ENCODE peak calls at places on chromosomes 4 and X, in four cellular contexts. J, H, N and O are unnamed samples.

GRCh38 chrX:108735680-108736508 is 469 bp downstream of the IRS4 start:
- DNase-seq in J (no peak), H (no peak), N (no peak), O (peak)

GRCh38 chr4:99715286-99715685 is 57.7 kb upstream of the C4orf54 start:
- DNase-seq in J (no peak), H (no peak), N (no peak), O (no peak)

GRCh38 chr4:144531841-144532240 is 114.1 kb upstream of the HHIP start:
- DNase-seq in J (no peak), H (no peak), N (no peak), O (no peak)

GRCh38 chr4:114386637-114387233 is 211.9 kb upstream of the UGT8 start:
- DNase-seq in J (no peak), H (no peak), N (no peak), O (no peak)

GRCh38 chr4:73803213-73803612 is 33.3 kb upstream of the CXCL6 start:
- DNase-seq in J (no peak), H (no peak), N (no peak), O (no peak)

GRCh38 chr4:71540749-71541269 is 202.0 kb downstream of the SLC4A4 start:
- DNase-seq in J (no peak), H (no peak), N (no peak), O (no peak)

GRCh38 chr4:44237643-44238042 is 211.0 kb downstream of the KCTD8 start:
- DNase-seq in J (no peak), H (no peak), N (no peak), O (no peak)

GRCh38 chr4:186936496-186937375 is 213.1 kb upstream of the FAT1 start:
- DNase-seq in J (no peak), H (no peak), N (no peak), O (no peak)

GRCh38 chr4:55074386-55074785 is 51.0 kb downstream of the KDR start:
- DNase-seq in J (no peak), H (no peak), N (no peak), O (no peak)

GRCh38 chr4:108527729-108528128 is 92.6 kb upstream of the RPL34 start:
- DNase-seq in J (no peak), H (peak), N (no peak), O (no peak)

GRCh38 chrX:48938721-48939416 is 18.5 kb downstream of the OTUD5 start:
- DNase-seq in J (no peak), H (peak), N (no peak), O (no peak)

GRCh38 chr4:145528601-145529000 is 46.9 kb downstream of the SMAD1 start:
- DNase-seq in J (no peak), H (no peak), N (no peak), O (no peak)

GRCh38 chr4:129062580-129062979 is 30.8 kb downstream of the SCLT1 start:
- DNase-seq in J (no peak), H (no peak), N (no peak), O (no peak)

GRCh38 chr4:185778307-185778706 is 33.7 kb downstream of the SORBS2 start:
- DNase-seq in J (no peak), H (no peak), N (no peak), O (no peak)

GRCh38 chrX:1463581-1464281 is 11.0 kb upstream of the ASMTL start:
- DNase-seq in J (peak), H (no peak), N (peak), O (no peak)

GRCh38 chr4:111979921-111980320 is 165.3 kb upstream of the FAM241A start:
- DNase-seq in J (no peak), H (no peak), N (no peak), O (no peak)

GRCh38 chr4:74464291-74464690 is 19.4 kb downstream of the AREG start:
- DNase-seq in J (no peak), H (no peak), N (no peak), O (no peak)

GRCh38 chrX:16870095-16870860 is at the start of gene RBBP7:
- DNase-seq in J (peak), H (peak), N (peak), O (peak)

GRCh38 chr4:52658671-52659015 is 458 bp downstream of the USP46 start:
- DNase-seq in J (no peak), H (no peak), N (no peak), O (peak)

GRCh38 chr4:152138451-152138850 is 377.6 kb upstream of the GATB start:
- DNase-seq in J (no peak), H (peak), N (no peak), O (no peak)

GRCh38 chrX:28586291-28586690 is 955 bp upstream of the IL1RAPL1 start:
- DNase-seq in J (no peak), H (no peak), N (peak), O (peak)

GRCh38 chr4:47930971-47931804 is 16.8 kb upstream of the NFXL1 start:
- DNase-seq in J (no peak), H (no peak), N (no peak), O (no peak)

GRCh38 chrX:129593137-129593536 is 53.1 kb downstream of the OCRL start:
- DNase-seq in J (no peak), H (no peak), N (no peak), O (no peak)

GRCh38 chr4:168765726-168766125 is 244.3 kb downstream of the CBR4 start:
- DNase-seq in J (no peak), H (no peak), N (no peak), O (no peak)

GRCh38 chr4:127400736-127401346 is 231.9 kb upstream of the INTU start:
- DNase-seq in J (peak), H (no peak), N (peak), O (peak)

GRCh38 chr4:127575888-127576287 is 56.9 kb upstream of the INTU start:
- DNase-seq in J (no peak), H (no peak), N (no peak), O (no peak)

GRCh38 chr4:113474017-113474416 is 287.5 kb downstream of the CAMK2D start:
- DNase-seq in J (no peak), H (no peak), N (no peak), O (no peak)

GRCh38 chrX:125998432-125998831 is 167.7 kb downstream of the DCAF12L2 start:
- DNase-seq in J (no peak), H (no peak), N (no peak), O (no peak)

GRCh38 chr4:52197351-52197750 is 146.2 kb downstream of the SPATA18 start:
- DNase-seq in J (no peak), H (no peak), N (no peak), O (no peak)

GRCh38 chr4:168560184-168560834 is 63.5 kb downstream of the PALLD start:
- DNase-seq in J (no peak), H (no peak), N (no peak), O (no peak)

GRCh38 chr4:142512161-142512560 is 333.9 kb downstream of the INPP4B start:
- DNase-seq in J (no peak), H (no peak), N (no peak), O (no peak)

GRCh38 chrX:110847334-110847733 is 51.7 kb upstream of the CHRDL1 start:
- DNase-seq in J (no peak), H (no peak), N (no peak), O (no peak)

GRCh38 chr4:84648863-84649647 is 66.1 kb downstream of the CDS1 start:
- DNase-seq in J (peak), H (no peak), N (no peak), O (no peak)

GRCh38 chrX:10146350-10146749 is 10.4 kb upstream of the CLCN4 start:
- DNase-seq in J (no peak), H (no peak), N (no peak), O (no peak)

GRCh38 chr4:38119663-38120374 is 159.6 kb downstream of the PTTG2 start:
- DNase-seq in J (no peak), H (no peak), N (no peak), O (peak)

GRCh38 chrX:149286940-149287349 is 218.2 kb downstream of the IDS start:
- DNase-seq in J (peak), H (peak), N (peak), O (peak)

DNA sequence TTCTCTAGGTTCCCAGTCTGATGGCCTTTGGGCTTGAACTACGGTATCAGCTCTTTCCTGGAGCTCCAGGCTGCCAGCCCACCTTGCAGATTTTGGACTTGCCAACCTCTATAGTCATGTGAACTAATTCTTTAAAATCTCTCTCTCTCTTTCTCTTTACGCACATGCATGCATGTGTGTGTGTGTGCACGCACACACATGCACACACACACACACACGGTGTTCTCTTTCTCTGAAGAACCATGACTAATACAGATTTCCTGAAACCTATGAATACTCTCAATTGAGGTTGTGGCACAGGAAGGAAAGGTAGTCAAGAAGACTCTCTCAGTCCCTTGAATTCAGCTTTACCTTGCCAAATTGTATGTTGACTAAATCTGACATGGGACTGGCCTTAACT is 6.2 kb upstream of the ZCCHC13 start:
- DNase-seq in J (no peak), H (no peak), N (no peak), O (no peak)
- TF ChIP-seq CTCF in J (no peak), H (no peak), N (no peak), O (no peak)

GRCh38 chrX:138756234-138756633 is 44.7 kb upstream of the FGF13 start:
- DNase-seq in J (no peak), H (no peak), N (peak), O (peak)
- TF ChIP-seq CTCF in J (no peak), H (no peak), N (peak), O (no peak)

GRCh38 chr4:4575284-4576211 is 33.7 kb upstream of the STX18 start:
- DNase-seq in J (peak), H (peak), N (peak), O (peak)
- TF ChIP-seq CTCF in J (peak), H (peak), N (peak), O (peak)

GRCh38 chr4:134905061-134905460 is 703.5 kb upstream of the PABPC4L start:
- DNase-seq in J (no peak), H (no peak), N (no peak), O (no peak)

GRCh38 chr4:134911941-134912340 is 710.4 kb upstream of the PABPC4L start:
- DNase-seq in J (no peak), H (no peak), N (no peak), O (no peak)

DNA sequence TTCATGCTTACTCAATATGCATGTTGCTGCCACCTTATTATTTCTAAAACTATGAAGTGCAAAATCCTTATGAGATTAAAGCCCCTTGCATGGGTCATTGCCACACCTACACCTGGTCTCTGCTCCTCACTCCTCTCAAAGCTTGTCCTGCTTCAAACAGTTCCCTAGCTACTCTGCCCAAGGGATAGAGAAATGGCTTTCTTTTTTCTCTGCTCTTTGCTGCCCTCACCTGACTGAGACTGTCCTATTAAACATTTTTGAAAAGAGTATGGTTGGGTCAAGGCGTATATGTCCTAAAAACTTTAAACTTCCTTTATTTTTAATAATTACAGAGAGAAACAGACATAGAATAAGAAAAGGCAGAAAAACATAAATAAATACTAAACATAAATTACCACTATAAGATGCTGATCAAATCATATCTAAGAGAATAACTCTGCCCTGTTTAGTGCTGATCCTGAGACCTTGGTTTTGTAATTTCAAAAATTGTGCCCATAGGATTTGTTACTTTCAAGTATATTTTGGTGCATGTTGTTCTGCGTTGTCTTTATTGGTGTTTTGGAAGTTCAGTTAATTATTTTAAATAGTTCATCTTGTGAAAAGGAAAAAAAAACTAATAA is 704.9 kb upstream of the PABPC4L start:
- DNase-seq in J (no peak), H (no peak), N (peak), O (no peak)
- TF ChIP-seq CTCF in J (no peak), H (no peak), N (peak), O (peak)

DNA sequence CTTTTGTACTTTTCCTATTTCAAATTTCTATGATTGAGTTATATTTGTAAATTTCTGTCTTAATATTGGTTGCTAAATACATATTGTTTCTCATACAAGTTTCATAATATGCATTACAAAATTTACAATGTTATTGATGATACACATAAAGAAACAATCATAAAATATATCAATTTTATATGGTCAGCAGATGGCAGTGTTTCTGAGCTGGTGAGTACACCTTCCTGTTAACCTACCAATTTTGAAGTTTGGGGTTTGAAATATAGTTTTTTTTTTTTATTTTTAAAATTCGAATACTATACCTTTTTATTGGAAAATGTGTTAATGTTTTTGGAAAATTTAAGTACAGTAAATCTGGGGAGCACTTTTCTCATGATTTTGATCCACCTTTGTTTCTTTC is 1953.1 kb upstream of the ADGRL3 start:
- DNase-seq in J (no peak), H (no peak), N (no peak), O (no peak)
- TF ChIP-seq CTCF in J (no peak), H (no peak), N (peak), O (no peak)

DNA sequence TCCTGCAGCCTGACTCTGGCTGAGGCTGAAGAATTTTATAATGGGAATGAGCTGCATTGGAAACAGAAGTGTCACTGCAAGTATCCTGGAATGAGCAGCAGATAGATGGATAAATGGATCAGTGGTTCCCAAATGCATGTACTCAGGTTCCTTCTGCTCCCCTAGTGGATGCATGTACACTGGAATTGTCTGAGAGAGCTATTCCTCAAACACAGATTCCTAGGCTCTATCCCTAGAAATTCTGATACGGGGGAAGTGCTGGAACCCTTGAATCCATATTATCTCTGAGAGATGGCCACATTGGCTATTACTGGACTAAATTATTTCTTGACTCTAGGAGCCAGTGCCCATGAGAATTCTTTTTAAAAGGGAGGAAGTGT is 64.8 kb downstream of the TMEM131L start:
- DNase-seq in J (no peak), H (no peak), N (no peak), O (no peak)
- TF ChIP-seq CTCF in J (no peak), H (no peak), N (no peak), O (no peak)

DNA sequence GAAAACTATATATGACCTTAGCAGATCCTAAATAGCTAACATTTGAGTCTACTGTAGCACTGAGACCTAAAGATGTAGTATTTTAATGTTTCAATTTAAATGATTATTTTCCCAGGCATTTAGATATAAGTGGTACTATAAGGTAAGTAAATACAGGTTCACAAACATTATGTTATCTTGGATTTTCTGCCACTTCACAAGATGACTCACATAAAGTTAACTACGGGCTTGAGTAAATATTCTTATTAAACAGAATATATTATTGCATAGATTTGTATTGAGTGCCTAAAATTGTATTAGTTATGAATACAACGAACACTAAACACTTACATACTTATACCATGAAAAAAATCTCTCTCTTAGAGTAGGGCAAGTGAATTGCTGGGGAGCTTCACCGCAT is 34.2 kb upstream of the VCX3B start:
- DNase-seq in J (no peak), H (no peak), N (no peak), O (no peak)
- TF ChIP-seq CTCF in J (no peak), H (no peak), N (no peak), O (no peak)

DNA sequence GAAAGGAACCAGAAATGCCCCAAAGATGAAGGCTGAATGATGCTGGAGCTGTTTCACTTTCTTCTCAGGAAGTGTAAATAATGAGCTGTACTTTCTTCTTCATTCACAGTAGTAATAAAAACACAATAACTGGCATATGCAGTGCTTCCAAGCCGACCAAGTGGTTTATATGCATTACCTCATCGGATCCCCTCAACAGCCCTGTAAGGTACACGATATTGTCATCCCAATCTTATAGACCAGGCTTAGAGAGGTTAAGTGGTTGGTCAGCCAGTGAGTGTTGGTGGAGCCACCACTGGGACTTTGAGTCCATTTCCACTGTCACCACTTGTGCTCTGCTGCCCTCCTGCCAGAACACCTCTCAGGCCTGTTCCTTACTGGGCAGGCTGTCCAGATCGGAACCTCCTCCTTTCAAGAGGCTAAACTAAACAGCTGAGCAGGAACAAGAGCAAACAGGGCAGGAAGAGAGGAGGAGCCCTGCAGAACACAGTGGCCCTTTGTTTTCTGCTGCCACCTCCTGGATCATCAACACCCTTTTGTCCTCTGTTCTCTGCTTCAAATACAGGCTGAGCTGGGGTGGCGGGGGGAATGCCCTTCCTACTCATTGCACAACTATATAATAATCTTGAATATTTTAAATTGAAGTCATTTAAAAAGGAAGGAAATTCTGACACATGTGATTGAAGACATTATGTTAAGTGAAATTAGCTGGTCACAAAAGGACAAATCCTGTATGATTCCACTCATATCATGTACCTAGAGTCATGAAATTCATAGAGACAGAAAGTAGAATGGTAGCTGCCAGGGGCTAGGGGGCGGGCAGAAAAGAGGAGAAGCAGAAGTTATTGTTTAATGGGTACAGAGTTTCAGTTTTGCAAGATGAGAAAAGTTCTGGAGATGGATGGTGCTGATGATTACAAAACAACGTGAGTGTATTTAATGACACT is 112.5 kb upstream of the ATP6AP2 start:
- DNase-seq in J (peak), H (peak), N (peak), O (no peak)
- TF ChIP-seq CTCF in J (peak), H (peak), N (peak), O (no peak)

GRCh38 chr4:159684061-159684460 is 581.2 kb downstream of the RAPGEF2 start:
- DNase-seq in J (no peak), H (no peak), N (no peak), O (no peak)

GRCh38 chr4:159685406-159686092 is 582.7 kb downstream of the RAPGEF2 start:
- DNase-seq in J (no peak), H (no peak), N (no peak), O (no peak)

DNA sequence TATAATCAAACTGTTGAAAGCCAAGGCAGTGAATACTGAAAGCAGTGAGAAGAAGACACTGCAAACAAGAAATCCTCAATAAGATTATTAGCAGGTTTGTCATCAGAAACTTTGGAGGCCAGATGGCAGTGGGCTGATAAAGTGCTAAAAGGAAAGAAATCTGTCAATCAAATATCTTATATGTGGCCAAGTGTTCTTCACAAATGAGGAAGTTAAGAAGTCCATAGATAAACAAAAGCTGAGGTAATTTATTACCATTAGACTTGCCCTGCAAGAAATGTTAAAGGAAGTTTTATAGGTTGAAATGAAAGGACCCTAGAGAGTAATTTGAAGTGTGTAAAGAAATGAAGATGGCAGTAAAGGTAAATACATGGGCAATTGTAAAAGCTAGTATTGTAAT is 586.6 kb downstream of the RAPGEF2 start:
- DNase-seq in J (no peak), H (no peak), N (no peak), O (no peak)
- TF ChIP-seq CTCF in J (no peak), H (no peak), N (no peak), O (no peak)